ENCODE peak calls at places on chromosome 9, in six cellular contexts. K, C, O, S, Z and T are unnamed samples.

GRCh38 chr9:2489838-2490314 is 131.7 kb upstream of the VLDLR start:
- DNase-seq in C (no peak), O (peak; percentile 95), Z (no peak), S (no peak), K (peak; percentile 73), T (no peak)

GRCh38 chr9:137396227-137396626 is 26.7 kb downstream of the EXD3 start:
- DNase-seq in K (no peak), O (peak; percentile 96), C (no peak), Z (no peak), S (no peak), T (no peak)

GRCh38 chr9:12916037-12916436 is 141.2 kb downstream of the LURAP1L start:
- DNase-seq in C (no peak), Z (no peak), K (no peak), S (peak; percentile 18), O (peak; percentile 78), T (no peak)

GRCh38 chr9:135648494-135649410 is 9.4 kb upstream of the GLT6D1 start:
- DNase-seq in C (no peak), K (no peak), O (no peak), S (no peak), Z (no peak), T (no peak)

GRCh38 chr9:133883356-133883755 is 108.8 kb downstream of the VAV2 start:
- DNase-seq in C (no peak), K (no peak), S (no peak), O (no peak), Z (no peak), T (no peak)

GRCh38 chr9:109817146-109817845 is 37.3 kb downstream of the PALM2AKAP2 start:
- DNase-seq in S (no peak), C (no peak), K (no peak), Z (no peak), O (peak; percentile 30), T (no peak)

GRCh38 chr9:70438341-70438924 is 24.0 kb upstream of the KLF9 start:
- DNase-seq in O (peak; percentile 95), C (no peak), K (no peak), S (peak; percentile 68), Z (peak; percentile 80), T (peak; percentile 39)

GRCh38 chr9:4495537-4495936 is 5.3 kb downstream of the SLC1A1 start:
- DNase-seq in O (no peak), K (no peak), Z (no peak), C (no peak), S (no peak), T (no peak)

GRCh38 chr9:6408320-6408719 is 4.7 kb upstream of the UHRF2 start:
- DNase-seq in Z (no peak), K (no peak), S (no peak), C (no peak), O (no peak), T (no peak)

GRCh38 chr9:6926436-6926835 is 168.7 kb downstream of the KDM4C start:
- DNase-seq in C (no peak), K (no peak), Z (no peak), O (no peak), S (no peak), T (no peak)

GRCh38 chr9:37239224-37239859 is 119.0 kb downstream of the ZCCHC7 start:
- DNase-seq in Z (no peak), K (no peak), C (no peak), O (no peak), S (no peak), T (no peak)

GRCh38 chr9:113590389-113590788 is 126.9 kb downstream of the RGS3 start:
- DNase-seq in C (no peak), K (no peak), S (no peak), Z (no peak), O (no peak), T (no peak)

GRCh38 chr9:96599298-96599697 is 20.3 kb downstream of the CDC14B start:
- DNase-seq in K (no peak), S (no peak), O (peak; percentile 60), Z (no peak), C (no peak), T (no peak)

GRCh38 chr9:134099123-134099761 is 31.4 kb upstream of the BRD3 start:
- DNase-seq in K (no peak), Z (no peak), S (peak; percentile 49), O (peak; percentile 33), C (no peak), T (peak; percentile 45)

GRCh38 chr9:70137577-70137976 is 93.9 kb downstream of the MAMDC2 start:
- DNase-seq in K (no peak), Z (no peak), C (no peak), O (no peak), S (no peak), T (no peak)

GRCh38 chr9:72424131-72424530 is 59.1 kb upstream of the ZFAND5 start:
- DNase-seq in K (no peak), C (no peak), S (no peak), O (no peak), Z (no peak), T (no peak)

GRCh38 chr9:90802534-90802933 is 915 bp downstream of the SYK start:
- DNase-seq in S (no peak), O (no peak), K (no peak), Z (no peak), C (no peak), T (no peak)

GRCh38 chr9:34375901-34376595 is 650 bp downstream of the MYORG start:
- DNase-seq in O (no peak), Z (peak; percentile 35), C (peak; percentile 78), K (peak; percentile 76), S (no peak), T (peak; percentile 57)

GRCh38 chr9:109401169-109401989 is 80.5 kb upstream of the EPB41L4B start:
- DNase-seq in K (peak; percentile 68), Z (no peak), C (peak; percentile 72), S (peak; percentile 49), O (peak; percentile 70), T (peak; percentile 66)

GRCh38 chr9:133527444-133527920 is 2.7 kb upstream of the MYMK start:
- DNase-seq in Z (no peak), C (no peak), O (peak; percentile 74), K (peak; percentile 71), S (no peak), T (no peak)

GRCh38 chr9:98787766-98788335 is 8.5 kb downstream of the ANKS6 start:
- DNase-seq in O (no peak), S (no peak), C (no peak), K (no peak), Z (no peak), T (no peak)

GRCh38 chr9:21096172-21096900 is 18.6 kb upstream of the IFNB1 start:
- DNase-seq in C (no peak), Z (no peak), K (no peak), O (peak; percentile 70), S (no peak), T (no peak)

GRCh38 chr9:12554636-12555035 is 138.5 kb upstream of the TYRP1 start:
- DNase-seq in K (peak; percentile 6), C (no peak), O (peak; percentile 50), S (no peak), Z (no peak), T (no peak)

GRCh38 chr9:113886471-113886870 is 10.4 kb downstream of the ZNF618 start:
- DNase-seq in O (no peak), S (no peak), K (no peak), C (no peak), Z (no peak), T (no peak)

GRCh38 chr9:128742401-128742800 is 18.5 kb upstream of the ZDHHC12 start:
- DNase-seq in Z (no peak), O (no peak), C (no peak), K (no peak), S (no peak), T (no peak)
- H3K27ac ChIP-seq in Z (no peak overlapping the region), O (no peak overlapping the region), C (no peak overlapping the region), K (no peak overlapping the region), S (no peak overlapping the region), T (no peak overlapping the region)

DNA sequence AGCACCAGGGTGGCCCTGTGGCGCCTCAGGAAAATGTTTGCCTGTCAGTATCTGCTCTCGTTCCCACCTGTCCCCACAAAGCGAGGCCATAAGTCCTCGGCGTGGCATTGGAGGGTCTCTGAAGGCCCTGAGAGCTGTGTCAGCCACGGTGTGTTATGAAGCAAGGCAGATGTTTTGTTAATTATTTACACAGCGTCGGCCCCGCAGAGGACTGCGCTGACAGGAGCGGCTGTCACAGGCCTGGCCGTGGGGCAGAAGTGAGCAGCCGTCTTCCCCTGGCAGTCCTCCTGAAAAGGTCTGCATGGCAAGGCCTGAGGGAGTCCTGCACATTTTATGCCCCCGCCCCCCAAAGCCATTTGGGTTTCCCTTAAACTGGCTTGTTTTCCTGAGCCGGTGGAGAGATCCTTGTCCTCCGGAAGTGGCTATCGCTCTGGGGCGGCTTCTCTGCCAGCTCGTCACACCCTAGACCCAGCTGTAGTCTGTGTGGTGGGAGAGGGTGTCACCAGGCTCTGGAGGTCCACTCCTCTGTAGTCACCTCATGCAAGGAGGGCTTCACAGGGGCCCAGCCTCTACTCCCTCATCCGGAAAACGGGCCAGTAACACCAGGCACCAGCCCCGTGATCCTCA is 6.2 kb downstream of the NEK6 start:
- DNase-seq in K (no peak), O (no peak), C (no peak), S (no peak), Z (no peak), T (no peak)
- H3K4me1 ChIP-seq in K (peaks cover 38% of the 10 kb centered on the region), O (peaks cover 8% of the 10 kb centered on the region), C (peaks cover 37% of the 10 kb centered on the region), S (peaks cover 26% of the 10 kb centered on the region), Z (peaks cover 8% of the 10 kb centered on the region), T (peaks cover 49% of the 10 kb centered on the region)

GRCh38 chr9:102845847-102846246 is 149.3 kb upstream of the CYLC2 start:
- DNase-seq in O (no peak), K (no peak), C (no peak), S (no peak), Z (no peak), T (no peak)
- TF ChIP-seq CTCF in O (no peak), K (no peak), C (no peak), S (no peak), Z (no peak), T (no peak)

GRCh38 chr9:130117376-130117775 is 54.8 kb upstream of the NCS1 start:
- DNase-seq in O (no peak), S (no peak), C (no peak), K (no peak), Z (no peak), T (no peak)

GRCh38 chr9:130119521-130120206 is 52.5 kb upstream of the NCS1 start:
- DNase-seq in C (no peak), K (no peak), S (no peak), Z (no peak), O (no peak), T (no peak)

GRCh38 chr9:130116346-130116745 is 55.9 kb upstream of the NCS1 start:
- DNase-seq in O (no peak), C (no peak), S (no peak), K (no peak), Z (no peak), T (no peak)

GRCh38 chr9:130118841-130119520 is 53.2 kb upstream of the NCS1 start:
- DNase-seq in S (no peak), K (peak; percentile 87), C (no peak), Z (no peak), O (no peak), T (no peak)

GRCh38 chr9:130117816-130118632 is 54.2 kb upstream of the NCS1 start:
- DNase-seq in S (peak; percentile 21), O (peak; percentile 37), C (no peak), K (no peak), Z (peak; percentile 56), T (no peak)
- H3K27ac ChIP-seq in S (no peak overlapping the region), O (no peak overlapping the region), C (no peak overlapping the region), K (peak overlapping the region; percentile 68), Z (peak overlapping the region; percentile 72), T (no peak overlapping the region)

GRCh38 chr9:123164285-123164684 is 104.1 kb downstream of the STRBP start:
- DNase-seq in S (no peak), C (no peak), O (no peak), Z (no peak), K (no peak), T (no peak)
- H3K4me1 ChIP-seq in S (no peaks in the 10 kb centered on the region), C (no peaks in the 10 kb centered on the region), O (no peaks in the 10 kb centered on the region), Z (no peaks in the 10 kb centered on the region), K (no peaks in the 10 kb centered on the region), T (no peaks in the 10 kb centered on the region)